ENCODE peak calls at places on chromosomes 13 and 19, in eight cellular contexts. M is fibroblast of lung; S is effector memory CD4-positive, alpha-beta T cell; Q is substantia nigra; L is pancreas; I is Panc1; X is small intestine; G is A549. Y is an unnamed sample.

GRCh38 chr13:76016799-76017198 is 380.7 kb downstream of the LMO7 start:
- DNase-seq in M (peak), S (no peak), Q (no peak), L (no peak), I (no peak), X (peak), G (peak), Y (no peak)

GRCh38 chr13:24700539-24700938 is 20.3 kb downstream of the ATP12A start:
- DNase-seq in M (no peak), S (no peak), Q (no peak), L (no peak), I (no peak), X (no peak), G (no peak), Y (no peak)

GRCh38 chr19:54373781-54374266 is 9.1 kb upstream of the LAIR1 start:
- DNase-seq in M (no peak), S (no peak), Q (no peak), L (no peak), I (no peak), X (no peak), G (no peak), Y (no peak)

GRCh38 chr13:99316657-99317244 is 9.6 kb upstream of the GPR183 start:
- DNase-seq in M (no peak), S (no peak), Q (no peak), L (no peak), I (no peak), X (no peak), G (no peak), Y (no peak)

GRCh38 chr13:103878891-103879605 is 812.8 kb upstream of the SLC10A2 start:
- DNase-seq in M (no peak), S (no peak), Q (no peak), L (no peak), I (no peak), X (no peak), G (no peak), Y (no peak)

GRCh38 chr13:85728831-85729230 is 70.4 kb downstream of the SLITRK6 start:
- DNase-seq in M (peak), S (no peak), Q (no peak), L (no peak), I (no peak), X (no peak), G (no peak), Y (no peak)

GRCh38 chr19:15379996-15380647 is 535 bp upstream of the AKAP8 start:
- DNase-seq in M (peak), S (no peak), Q (no peak), L (peak), I (no peak), X (peak), G (peak), Y (no peak)

GRCh38 chr13:70723732-70724131 is 615.5 kb upstream of the KLHL1 start:
- DNase-seq in M (peak), S (no peak), Q (no peak), L (no peak), I (no peak), X (no peak), G (peak), Y (no peak)

GRCh38 chr13:30696278-30697176 is 38.8 kb upstream of the ALOX5AP start:
- DNase-seq in M (no peak), S (no peak), Q (no peak), L (no peak), I (no peak), X (no peak), G (no peak), Y (no peak)

GRCh38 chr19:4829001-4829712 is 2.4 kb downstream of the TICAM1 start:
- DNase-seq in M (no peak), S (no peak), Q (no peak), L (no peak), I (no peak), X (peak), G (no peak), Y (no peak)

GRCh38 chr13:30757026-30757425 is 21.7 kb downstream of the ALOX5AP start:
- DNase-seq in M (no peak), S (no peak), Q (no peak), L (no peak), I (no peak), X (no peak), G (no peak), Y (no peak)

GRCh38 chr19:47035127-47035494 is 13.3 kb downstream of the TMEM160 start:
- DNase-seq in M (no peak), S (no peak), Q (no peak), L (no peak), I (no peak), X (peak), G (peak), Y (no peak)

GRCh38 chr13:36548129-36548528 is 115.8 kb downstream of the CCNA1 start:
- DNase-seq in M (no peak), S (no peak), Q (no peak), L (no peak), I (no peak), X (no peak), G (no peak), Y (no peak)

GRCh38 chr13:49904729-49905456 is 31.2 kb downstream of the SPRYD7 start:
- DNase-seq in M (no peak), S (no peak), Q (no peak), L (no peak), I (no peak), X (no peak), G (no peak), Y (no peak)

GRCh38 chr13:38366954-38367645 is 17.4 kb downstream of the UFM1 start:
- DNase-seq in M (peak), S (no peak), Q (no peak), L (no peak), I (peak), X (no peak), G (no peak), Y (no peak)

GRCh38 chr19:33465371-33465770 is 56.2 kb downstream of the PEPD start:
- DNase-seq in M (no peak), S (no peak), Q (no peak), L (peak), I (no peak), X (no peak), G (no peak), Y (no peak)

GRCh38 chr13:80475718-80476117 is 134.8 kb upstream of the SPRY2 start:
- DNase-seq in M (no peak), S (no peak), Q (no peak), L (no peak), I (no peak), X (no peak), G (no peak), Y (no peak)

GRCh38 chr13:52848455-52849190 is at the start of gene PCDH8:
- DNase-seq in M (no peak), S (no peak), Q (no peak), L (peak), I (no peak), X (no peak), G (no peak), Y (peak)

GRCh38 chr13:96053003-96053703 is at the start of gene UGGT2:
- DNase-seq in M (peak), S (no peak), Q (peak), L (peak), I (no peak), X (peak), G (peak), Y (peak)

GRCh38 chr13:30569901-30570576 is 47.7 kb upstream of the USPL1 start:
- DNase-seq in M (peak), S (no peak), Q (no peak), L (no peak), I (no peak), X (no peak), G (peak), Y (no peak)

GRCh38 chr19:38478273-38478971 is 44.9 kb downstream of the RYR1 start:
- DNase-seq in M (no peak), S (no peak), Q (no peak), L (no peak), I (no peak), X (no peak), G (peak), Y (no peak)

GRCh38 chr19:37987356-37988332 is 80.6 kb downstream of the SIPA1L3 start:
- DNase-seq in M (no peak), S (no peak), Q (no peak), L (no peak), I (no peak), X (peak), G (peak), Y (no peak)

GRCh38 chr13:110425444-110425780 is 118.3 kb downstream of the COL4A2 start:
- DNase-seq in M (peak), S (no peak), Q (no peak), L (no peak), I (no peak), X (no peak), G (no peak), Y (no peak)

GRCh38 chr13:110282316-110282841 is 24.6 kb downstream of the COL4A1 start:
- DNase-seq in M (no peak), S (no peak), Q (no peak), L (no peak), I (no peak), X (no peak), G (no peak), Y (no peak)

GRCh38 chr19:3343619-3344502 is 22.5 kb upstream of the NFIC start:
- DNase-seq in M (peak), S (no peak), Q (peak), L (peak), I (no peak), X (peak), G (peak), Y (peak)

GRCh38 chr19:12685831-12686230 is 2.0 kb upstream of the GNG14 start:
- DNase-seq in M (no peak), S (no peak), Q (no peak), L (no peak), I (no peak), X (no peak), G (no peak), Y (no peak)

GRCh38 chr13:31913459-31913858 is 118.1 kb upstream of the FRY start:
- DNase-seq in M (peak), S (no peak), Q (no peak), L (no peak), I (no peak), X (peak), G (no peak), Y (no peak)

GRCh38 chr19:35868172-35868822 is at the start of gene APLP1:
- DNase-seq in M (no peak), S (peak), Q (peak), L (peak), I (no peak), X (peak), G (peak), Y (peak)

GRCh38 chr13:35255241-35255640 is 221.2 kb downstream of the MAB21L1 start:
- DNase-seq in M (no peak), S (no peak), Q (no peak), L (peak), I (no peak), X (no peak), G (no peak), Y (no peak)

GRCh38 chr19:40658031-40658430 is 32.4 kb downstream of the NUMBL start:
- DNase-seq in M (no peak), S (no peak), Q (no peak), L (no peak), I (no peak), X (no peak), G (no peak), Y (no peak)

GRCh38 chr19:4638828-4639530 is at the start of gene TNFAIP8L1:
- DNase-seq in M (peak), S (peak), Q (peak), L (peak), I (no peak), X (peak), G (peak), Y (peak)

GRCh38 chr13:98495627-98496238 is 81.2 kb downstream of the STK24 start:
- DNase-seq in M (peak), S (no peak), Q (no peak), L (no peak), I (no peak), X (peak), G (no peak), Y (no peak)

DNA sequence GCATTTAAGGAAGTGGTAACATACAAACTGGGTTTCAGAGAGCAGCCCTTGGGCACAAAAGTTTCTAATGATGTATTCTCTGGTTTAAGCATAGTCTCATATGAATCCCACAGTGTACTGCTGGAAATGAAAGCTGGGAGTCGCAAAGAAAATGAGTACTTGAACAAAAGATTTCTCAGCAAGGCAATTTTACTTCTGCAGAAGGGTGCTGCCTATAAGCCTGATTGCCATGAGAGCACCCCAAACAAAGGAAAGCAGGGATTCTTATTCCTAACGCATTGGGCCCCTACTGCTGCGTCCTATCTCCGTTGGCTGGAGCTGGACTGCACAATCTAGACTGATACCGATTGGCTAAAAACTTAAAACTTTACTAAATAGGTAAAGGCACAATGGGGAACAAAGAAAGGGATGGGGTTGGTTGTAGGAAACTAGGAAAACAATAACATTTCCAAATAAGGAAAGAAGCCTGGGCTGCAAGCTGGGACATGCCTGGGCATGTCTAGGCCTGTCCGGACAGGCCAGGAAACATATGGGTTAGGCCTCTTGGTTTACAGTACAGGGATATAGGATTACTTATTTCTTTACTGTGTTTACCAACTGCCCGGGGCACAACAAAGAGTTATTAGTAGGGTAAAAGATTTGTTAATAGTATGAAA is 27.4 kb upstream of the VN1R4 start:
- DNase-seq in M (peak), S (no peak), Q (no peak), L (no peak), I (no peak), X (no peak), G (peak), Y (no peak)
- H3K27ac ChIP-seq in M (no peak), S (no peak), Q (no peak), L (no peak), I (no peak), X (no peak), G (no peak), Y (no peak)

GRCh38 chr19:10478903-10479384 is 24.2 kb downstream of the KEAP1 start:
- DNase-seq in M (peak), S (peak), Q (peak), L (peak), I (peak), X (peak), G (peak), Y (peak)
- H3K27ac ChIP-seq in M (peak), S (peak), Q (peak), L (no peak), I (peak), X (no peak), G (no peak), Y (no peak)

DNA sequence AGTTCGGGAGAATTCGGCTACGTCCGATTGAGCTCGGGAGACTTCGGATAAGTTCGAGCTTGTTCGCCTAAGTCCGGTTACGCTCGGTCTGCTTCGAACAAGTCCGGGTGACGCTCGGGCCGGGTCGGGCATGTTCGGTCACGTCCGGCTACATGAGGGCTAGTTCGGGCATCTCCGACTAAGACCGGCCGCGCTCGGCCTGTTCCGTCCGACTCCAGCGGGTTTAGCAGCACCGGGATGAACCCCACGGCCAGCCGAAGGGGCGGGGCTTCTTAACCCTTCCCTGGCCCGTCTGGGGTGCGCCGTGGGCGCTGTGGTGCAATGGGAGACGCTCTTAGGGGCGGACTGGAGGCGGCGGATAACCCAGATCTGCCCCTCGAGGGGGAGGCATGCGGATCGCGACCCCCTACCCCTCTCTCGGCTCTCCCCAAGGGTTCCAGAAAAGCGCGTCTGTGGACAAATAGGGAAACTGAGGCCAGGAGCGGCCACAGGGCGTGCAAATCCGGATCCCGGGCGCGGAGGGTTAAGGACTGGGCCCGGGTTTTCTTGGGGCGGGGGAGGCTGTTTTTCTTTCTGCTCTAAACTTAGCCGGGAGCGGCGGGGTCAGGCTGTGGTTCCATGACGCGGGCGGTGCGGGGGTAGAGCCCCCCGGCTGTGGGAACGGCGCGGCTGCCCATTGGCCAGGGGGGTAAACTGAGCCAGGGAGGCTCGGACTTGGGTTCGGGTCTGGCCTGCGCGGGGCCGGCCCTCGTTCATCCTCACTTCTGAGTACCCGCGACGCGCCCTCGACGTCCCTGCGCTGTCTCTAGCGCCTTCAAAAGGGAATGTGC is 1.5 kb downstream of the PDE4C start:
- DNase-seq in M (peak), S (peak), Q (peak), L (peak), I (peak), X (peak), G (peak), Y (peak)
- H3K27ac ChIP-seq in M (peak), S (no peak), Q (peak), L (no peak), I (peak), X (peak), G (peak), Y (peak)

GRCh38 chr19:1156305-1156801 is 17.7 kb downstream of the SBNO2 start:
- DNase-seq in M (no peak), S (no peak), Q (no peak), L (no peak), I (no peak), X (no peak), G (peak), Y (no peak)

GRCh38 chr19:1155352-1156304 is 18.4 kb downstream of the SBNO2 start:
- DNase-seq in M (no peak), S (no peak), Q (no peak), L (no peak), I (no peak), X (no peak), G (peak), Y (no peak)

GRCh38 chr19:1158885-1159448 is 15.1 kb downstream of the SBNO2 start:
- DNase-seq in M (no peak), S (no peak), Q (no peak), L (peak), I (no peak), X (no peak), G (no peak), Y (no peak)

GRCh38 chr19:1157931-1158884 is 15.9 kb downstream of the SBNO2 start:
- DNase-seq in M (no peak), S (no peak), Q (no peak), L (peak), I (no peak), X (no peak), G (no peak), Y (no peak)

DNA sequence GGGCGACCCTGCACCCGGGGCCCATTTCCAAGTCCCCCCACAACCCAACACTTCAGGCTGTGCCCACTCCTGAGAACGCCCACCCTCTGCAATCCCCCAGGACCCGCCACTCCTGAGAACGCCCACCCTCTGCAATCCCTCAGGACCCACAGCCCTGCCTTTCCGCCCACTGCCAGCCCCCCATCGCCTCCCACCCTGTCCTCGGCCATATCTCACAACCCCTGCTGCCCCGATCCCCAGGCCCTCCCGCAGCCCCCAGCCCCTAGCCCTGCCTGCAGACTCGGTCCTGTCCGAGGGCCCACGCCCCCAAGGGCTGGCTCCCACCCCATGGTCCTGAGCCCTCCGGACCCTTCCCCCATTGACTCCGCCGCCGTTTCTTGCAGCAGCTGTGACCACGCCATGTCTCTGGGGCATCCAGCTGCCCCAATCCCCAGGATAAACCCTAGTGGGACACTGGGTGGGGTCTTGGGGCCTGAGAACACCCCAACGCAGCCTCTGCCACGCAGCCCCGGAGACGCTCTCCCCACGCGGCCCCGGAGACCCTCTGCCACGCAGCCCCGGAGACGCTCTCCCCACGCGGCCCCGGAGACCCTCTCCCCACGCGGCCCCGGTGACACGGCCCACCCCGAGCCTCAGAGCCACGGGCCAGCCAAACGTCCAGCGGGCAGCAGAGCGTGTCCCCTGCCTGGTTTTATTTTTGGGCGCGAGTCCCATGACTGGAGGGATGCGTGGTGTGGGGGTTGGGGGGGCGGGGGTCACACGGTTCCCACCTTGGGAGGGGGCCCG is 17.0 kb downstream of the SBNO2 start:
- DNase-seq in M (no peak), S (no peak), Q (no peak), L (peak), I (no peak), X (no peak), G (no peak), Y (no peak)
- H3K27ac ChIP-seq in M (no peak), S (no peak), Q (no peak), L (no peak), I (no peak), X (no peak), G (peak), Y (no peak)

Y was measured in caudate nucleus.